ENCODE peak calls at places on chromosomes 5 and 9, in four cellular contexts. One of them, this sample, is unnamed.

GRCh38 chr5:65809817-65810531 is 88.0 kb downstream of the NLN start:
- DNase-seq in IMR-90: peak
- DNase-seq in activated B cell treated with CpG ODN at 0.5 μM for 24 hours: no peak
- DNase-seq in lower leg skin: peak
- DNase-seq in this sample: no peak

GRCh38 chr5:53313131-53313530 is 167.3 kb upstream of the FST start:
- DNase-seq in IMR-90: no peak
- DNase-seq in activated B cell treated with CpG ODN at 0.5 μM for 24 hours: no peak
- DNase-seq in lower leg skin: no peak
- DNase-seq in this sample: no peak

GRCh38 chr9:125446581-125447094 is 185.0 kb downstream of the GAPVD1 start:
- DNase-seq in IMR-90: no peak
- DNase-seq in activated B cell treated with CpG ODN at 0.5 μM for 24 hours: peak
- DNase-seq in lower leg skin: no peak
- DNase-seq in this sample: no peak

GRCh38 chr9:10562581-10563343 is 50.0 kb downstream of the PTPRD start:
- DNase-seq in IMR-90: no peak
- DNase-seq in activated B cell treated with CpG ODN at 0.5 μM for 24 hours: no peak
- DNase-seq in lower leg skin: no peak
- DNase-seq in this sample: no peak

GRCh38 chr5:154753792-154754191 is 1.4 kb upstream of the LARP1 start:
- DNase-seq in IMR-90: peak
- DNase-seq in activated B cell treated with CpG ODN at 0.5 μM for 24 hours: no peak
- DNase-seq in lower leg skin: peak
- DNase-seq in this sample: no peak

GRCh38 chr9:136525207-136525606 is 20.6 kb downstream of the NOTCH1 start:
- DNase-seq in IMR-90: no peak
- DNase-seq in activated B cell treated with CpG ODN at 0.5 μM for 24 hours: no peak
- DNase-seq in lower leg skin: no peak
- DNase-seq in this sample: no peak

GRCh38 chr9:133768859-133769510 is 30.8 kb upstream of the SARDH start:
- DNase-seq in IMR-90: no peak
- DNase-seq in activated B cell treated with CpG ODN at 0.5 μM for 24 hours: no peak
- DNase-seq in lower leg skin: peak
- DNase-seq in this sample: no peak

GRCh38 chr9:120436937-120437592 is 142.9 kb downstream of the CDK5RAP2 start:
- DNase-seq in IMR-90: no peak
- DNase-seq in activated B cell treated with CpG ODN at 0.5 μM for 24 hours: no peak
- DNase-seq in lower leg skin: no peak
- DNase-seq in this sample: peak

GRCh38 chr9:17019398-17019797 is 115.4 kb upstream of the CNTLN start:
- DNase-seq in IMR-90: no peak
- DNase-seq in activated B cell treated with CpG ODN at 0.5 μM for 24 hours: no peak
- DNase-seq in lower leg skin: no peak
- DNase-seq in this sample: no peak

GRCh38 chr5:150361301-150361700 is 3.8 kb downstream of the TCOF1 start:
- DNase-seq in IMR-90: no peak
- DNase-seq in activated B cell treated with CpG ODN at 0.5 μM for 24 hours: no peak
- DNase-seq in lower leg skin: no peak
- DNase-seq in this sample: no peak

GRCh38 chr9:98943682-98944129 is at the start of gene COL15A1:
- DNase-seq in IMR-90: no peak
- DNase-seq in activated B cell treated with CpG ODN at 0.5 μM for 24 hours: no peak
- DNase-seq in lower leg skin: no peak
- DNase-seq in this sample: no peak

GRCh38 chr9:20621553-20622329 is 558 bp downstream of the MLLT3 start:
- DNase-seq in IMR-90: peak
- DNase-seq in activated B cell treated with CpG ODN at 0.5 μM for 24 hours: peak
- DNase-seq in lower leg skin: peak
- DNase-seq in this sample: peak

GRCh38 chr5:168875839-168876238 is 296.7 kb upstream of the PANK3 start:
- DNase-seq in IMR-90: no peak
- DNase-seq in activated B cell treated with CpG ODN at 0.5 μM for 24 hours: no peak
- DNase-seq in lower leg skin: no peak
- DNase-seq in this sample: no peak

GRCh38 chr9:33506626-33507370 is 17.3 kb upstream of the ANKRD18B start:
- DNase-seq in IMR-90: peak
- DNase-seq in activated B cell treated with CpG ODN at 0.5 μM for 24 hours: no peak
- DNase-seq in lower leg skin: no peak
- DNase-seq in this sample: no peak

GRCh38 chr9:97419315-97419867 is 7.5 kb downstream of the TDRD7 start:
- DNase-seq in IMR-90: peak
- DNase-seq in activated B cell treated with CpG ODN at 0.5 μM for 24 hours: no peak
- DNase-seq in lower leg skin: no peak
- DNase-seq in this sample: no peak

GRCh38 chr5:88842784-88843183 is 40.2 kb downstream of the MEF2C start:
- DNase-seq in IMR-90: no peak
- DNase-seq in activated B cell treated with CpG ODN at 0.5 μM for 24 hours: no peak
- DNase-seq in lower leg skin: no peak
- DNase-seq in this sample: no peak

GRCh38 chr9:98545041-98545440 is 163.7 kb downstream of the GABBR2 start:
- DNase-seq in IMR-90: no peak
- DNase-seq in activated B cell treated with CpG ODN at 0.5 μM for 24 hours: no peak
- DNase-seq in lower leg skin: no peak
- DNase-seq in this sample: no peak

GRCh38 chr9:134602547-134603362 is 38.8 kb upstream of the COL5A1 start:
- DNase-seq in IMR-90: peak
- DNase-seq in activated B cell treated with CpG ODN at 0.5 μM for 24 hours: no peak
- DNase-seq in lower leg skin: peak
- DNase-seq in this sample: no peak

GRCh38 chr5:75668988-75669760 is 48.1 kb downstream of the POC5 start:
- DNase-seq in IMR-90: peak
- DNase-seq in activated B cell treated with CpG ODN at 0.5 μM for 24 hours: no peak
- DNase-seq in lower leg skin: no peak
- DNase-seq in this sample: peak

GRCh38 chr9:83701286-83701685 is 6.5 kb downstream of the UBQLN1 start:
- DNase-seq in IMR-90: no peak
- DNase-seq in activated B cell treated with CpG ODN at 0.5 μM for 24 hours: no peak
- DNase-seq in lower leg skin: no peak
- DNase-seq in this sample: no peak

GRCh38 chr5:62931081-62931480 is 352.5 kb downstream of the LRRC70 start:
- DNase-seq in IMR-90: no peak
- DNase-seq in activated B cell treated with CpG ODN at 0.5 μM for 24 hours: no peak
- DNase-seq in lower leg skin: no peak
- DNase-seq in this sample: no peak

DNA sequence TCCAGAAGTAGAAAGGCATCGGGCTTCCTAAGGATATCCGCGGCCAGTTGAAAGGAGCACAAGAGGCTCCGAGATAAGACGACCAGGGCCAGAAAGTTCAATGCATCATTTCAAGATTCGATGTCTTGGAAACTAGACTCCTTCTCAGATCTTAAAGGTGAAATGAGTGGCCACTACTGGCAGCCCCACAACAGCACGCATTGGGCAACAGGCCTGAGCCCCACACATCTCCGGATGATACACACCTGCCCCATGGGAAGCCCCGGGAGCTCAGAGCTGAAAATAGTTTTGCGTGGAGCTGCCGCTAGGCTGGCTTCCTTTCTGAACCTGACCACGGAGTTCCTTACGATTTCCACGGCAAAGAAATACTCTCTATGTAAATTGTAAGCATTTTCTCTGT is 204.0 kb downstream of the RAB3C start:
- DNase-seq in IMR-90: no peak
- DNase-seq in activated B cell treated with CpG ODN at 0.5 μM for 24 hours: no peak
- DNase-seq in lower leg skin: no peak
- DNase-seq in this sample: no peak
- TF ChIP-seq CTCF in IMR-90: no peak
- TF ChIP-seq CTCF in activated B cell treated with CpG ODN at 0.5 μM for 24 hours: no peak
- TF ChIP-seq CTCF in lower leg skin: no peak
- TF ChIP-seq CTCF in this sample: no peak

GRCh38 chr5:103385722-103386121 is 127.2 kb downstream of the MACIR start:
- DNase-seq in IMR-90: no peak
- DNase-seq in activated B cell treated with CpG ODN at 0.5 μM for 24 hours: no peak
- DNase-seq in lower leg skin: no peak
- DNase-seq in this sample: no peak
- TF ChIP-seq CTCF in IMR-90: no peak
- TF ChIP-seq CTCF in activated B cell treated with CpG ODN at 0.5 μM for 24 hours: no peak
- TF ChIP-seq CTCF in lower leg skin: no peak
- TF ChIP-seq CTCF in this sample: no peak

DNA sequence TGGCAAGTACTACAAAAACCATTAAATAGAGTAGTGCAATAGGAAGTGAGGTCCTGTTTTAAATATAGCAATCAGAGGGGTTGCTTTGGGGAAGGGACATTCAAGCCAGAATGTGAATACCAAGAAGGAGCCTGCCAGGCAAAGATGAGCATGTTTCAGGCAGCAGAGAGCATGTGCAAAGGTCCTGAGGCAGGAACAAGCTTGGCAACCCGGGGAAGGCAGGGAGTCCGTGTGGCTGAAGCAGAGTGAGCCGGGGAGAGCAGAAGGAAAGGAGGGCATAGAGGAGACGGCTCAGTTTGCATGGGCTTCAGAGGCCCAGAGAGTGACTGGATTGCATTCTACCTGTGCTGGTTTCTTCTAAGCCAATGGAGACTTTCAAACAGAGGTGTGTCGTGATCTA is 22.7 kb upstream of the CPLX2 start:
- DNase-seq in IMR-90: no peak
- DNase-seq in activated B cell treated with CpG ODN at 0.5 μM for 24 hours: no peak
- DNase-seq in lower leg skin: no peak
- DNase-seq in this sample: no peak
- TF ChIP-seq CTCF in IMR-90: no peak
- TF ChIP-seq CTCF in activated B cell treated with CpG ODN at 0.5 μM for 24 hours: no peak
- TF ChIP-seq CTCF in lower leg skin: no peak
- TF ChIP-seq CTCF in this sample: no peak

DNA sequence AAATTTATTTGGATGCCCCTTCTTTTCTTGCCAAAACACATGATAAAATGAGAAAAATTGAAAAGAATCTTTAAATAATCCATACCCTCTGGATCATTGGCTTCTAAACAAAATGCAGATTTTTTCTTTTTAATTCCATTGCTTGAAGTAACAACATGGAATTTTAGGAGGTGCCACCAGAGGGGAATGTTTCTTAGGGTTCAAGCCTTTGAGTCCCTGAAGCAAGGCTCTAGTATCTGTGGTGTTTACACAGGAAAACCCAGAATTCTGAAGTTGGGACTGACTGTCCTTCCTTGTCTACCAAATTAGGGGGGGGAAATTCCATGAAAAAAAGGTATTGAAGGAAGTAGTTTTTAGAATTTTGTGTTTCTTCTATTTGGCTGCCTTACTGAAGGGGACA is 69.4 kb downstream of the LMNB1 start:
- DNase-seq in IMR-90: peak
- DNase-seq in activated B cell treated with CpG ODN at 0.5 μM for 24 hours: no peak
- DNase-seq in lower leg skin: no peak
- DNase-seq in this sample: no peak
- TF ChIP-seq CTCF in IMR-90: peak
- TF ChIP-seq CTCF in activated B cell treated with CpG ODN at 0.5 μM for 24 hours: no peak
- TF ChIP-seq CTCF in lower leg skin: no peak
- TF ChIP-seq CTCF in this sample: no peak

GRCh38 chr9:128920381-128921058 is at the start of gene PHYHD1:
- DNase-seq in IMR-90: peak
- DNase-seq in activated B cell treated with CpG ODN at 0.5 μM for 24 hours: no peak
- DNase-seq in lower leg skin: no peak
- DNase-seq in this sample: no peak

GRCh38 chr9:128923493-128923883 is 2.7 kb downstream of the PHYHD1 start:
- DNase-seq in IMR-90: no peak
- DNase-seq in activated B cell treated with CpG ODN at 0.5 μM for 24 hours: no peak
- DNase-seq in lower leg skin: no peak
- DNase-seq in this sample: no peak

GRCh38 chr9:128919409-128919808 is 1.4 kb upstream of the PHYHD1 start:
- DNase-seq in IMR-90: no peak
- DNase-seq in activated B cell treated with CpG ODN at 0.5 μM for 24 hours: no peak
- DNase-seq in lower leg skin: no peak
- DNase-seq in this sample: no peak

GRCh38 chr9:128918921-128919320 is 1.9 kb upstream of the PHYHD1 start:
- DNase-seq in IMR-90: no peak
- DNase-seq in activated B cell treated with CpG ODN at 0.5 μM for 24 hours: no peak
- DNase-seq in lower leg skin: no peak
- DNase-seq in this sample: no peak

DNA sequence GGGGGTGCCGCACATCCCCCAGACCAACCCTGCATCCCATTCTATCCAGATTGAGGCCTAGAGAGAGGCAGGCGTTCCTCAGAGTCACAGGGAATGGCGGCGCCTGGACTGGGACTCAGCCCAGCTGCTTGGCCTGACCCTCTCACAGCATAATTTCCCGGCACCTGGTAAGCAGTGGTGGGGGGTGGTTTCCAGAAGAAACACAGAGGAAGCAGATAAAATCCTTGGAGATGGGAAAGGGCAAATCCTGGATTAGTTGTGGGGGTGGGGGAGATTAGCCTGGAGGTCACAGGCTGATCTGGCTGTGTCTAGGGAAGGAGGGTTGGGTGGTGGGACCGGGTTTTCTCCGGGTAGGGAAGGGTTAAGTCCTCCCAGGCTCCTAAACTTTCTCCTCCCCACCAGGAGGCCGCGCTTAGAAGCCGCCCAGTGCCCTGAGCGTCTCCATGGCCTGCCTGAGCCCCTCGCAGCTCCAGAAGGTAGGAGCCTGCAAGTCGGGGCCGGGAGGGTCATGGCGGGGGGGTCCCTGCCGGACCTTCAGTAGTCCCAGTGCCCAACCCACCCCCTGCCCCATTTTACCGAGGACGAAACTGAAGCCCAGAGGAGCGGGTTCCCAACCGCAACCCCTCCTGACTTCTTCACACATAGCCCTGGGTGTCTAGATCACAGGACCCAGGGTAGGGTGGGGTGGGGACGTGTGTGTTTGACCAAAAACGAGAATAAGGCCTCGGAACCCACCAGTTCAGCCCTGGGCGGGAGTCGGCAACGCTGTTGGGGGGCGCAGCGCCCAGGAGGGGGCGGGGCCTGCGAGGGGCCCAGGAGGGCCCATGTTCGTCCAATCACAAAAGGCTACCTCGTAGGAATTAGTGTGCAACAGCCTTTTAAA is 1.3 kb downstream of the PHYHD1 start:
- DNase-seq in IMR-90: peak
- DNase-seq in activated B cell treated with CpG ODN at 0.5 μM for 24 hours: no peak
- DNase-seq in lower leg skin: no peak
- DNase-seq in this sample: no peak
- TF ChIP-seq CTCF in IMR-90: no peak
- TF ChIP-seq CTCF in activated B cell treated with CpG ODN at 0.5 μM for 24 hours: no peak
- TF ChIP-seq CTCF in lower leg skin: no peak
- TF ChIP-seq CTCF in this sample: no peak